ENCODE peak calls at places on chromosomes 7 and 10, in five cellular contexts. H, B, N, W and Z are unnamed samples.

GRCh38 chr7:106563466-106564150 is 97.3 kb downstream of the CCDC71L start:
- DNase-seq in H (no peak), B (peak; percentile 13), N (no peak), W (no peak), Z (no peak)

GRCh38 chr10:118340486-118340885 is 1.6 kb downstream of the FAM204A start:
- DNase-seq in H (no peak), B (no peak), N (no peak), W (no peak), Z (no peak)

GRCh38 chr10:23499317-23499716 is 60.4 kb downstream of the OTUD1 start:
- DNase-seq in H (no peak), B (no peak), N (no peak), W (no peak), Z (no peak)

GRCh38 chr7:153087498-153087897 is 327.9 kb downstream of the ACTR3B start:
- DNase-seq in H (no peak), B (no peak), N (no peak), W (no peak), Z (no peak)

GRCh38 chr7:28096713-28097112 is 83.9 kb downstream of the JAZF1 start:
- DNase-seq in H (no peak), B (no peak), N (no peak), W (peak; percentile 56), Z (peak; percentile 49)

GRCh38 chr10:4506087-4506486 is 319.9 kb upstream of the AKR1E2 start:
- DNase-seq in H (no peak), B (no peak), N (no peak), W (no peak), Z (no peak)

GRCh38 chr10:78436706-78437406 is 403.2 kb downstream of the RPS24 start:
- DNase-seq in H (no peak), B (no peak), N (peak; percentile 55), W (no peak), Z (no peak)

GRCh38 chr10:7902413-7902812 is 84.1 kb downstream of the TAF3 start:
- DNase-seq in H (no peak), B (no peak), N (no peak), W (no peak), Z (no peak)

GRCh38 chr7:1235501-1236131 is 2.9 kb downstream of the UNCX start:
- DNase-seq in H (peak; percentile 71), B (peak; percentile 23), N (no peak), W (no peak), Z (no peak)

GRCh38 chr10:43262043-43262901 is 4.6 kb downstream of the RASGEF1A start:
- DNase-seq in H (peak; percentile 54), B (no peak), N (no peak), W (peak; percentile 16), Z (no peak)

GRCh38 chr10:112904000-112904399 is 46.0 kb upstream of the TCF7L2 start:
- DNase-seq in H (no peak), B (peak; percentile 63), N (no peak), W (peak; percentile 51), Z (peak; percentile 89)

DNA sequence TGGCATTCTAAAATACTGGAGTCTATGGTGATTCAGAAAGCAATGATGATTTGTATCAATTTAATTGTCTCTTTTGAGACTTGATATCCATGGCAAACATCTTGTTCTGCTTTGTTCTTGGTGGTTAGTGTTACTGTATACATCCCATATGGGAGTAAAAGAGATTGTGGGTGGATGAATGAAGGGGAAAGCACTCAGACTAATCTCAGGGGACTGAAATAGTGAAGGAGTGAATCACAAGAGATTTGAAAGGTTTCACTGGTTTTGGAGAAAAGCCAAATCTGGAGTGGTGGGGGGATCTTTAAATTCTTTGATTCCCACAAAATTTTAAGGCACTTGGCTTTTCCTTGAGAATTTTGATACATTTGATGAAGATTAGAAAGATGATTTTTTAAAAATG is 369.4 kb downstream of the INHBA start:
- DNase-seq in H (no peak), B (no peak), N (no peak), W (no peak), Z (no peak)
- H3K27ac ChIP-seq in H (no peak overlapping the region), B (no peak overlapping the region), N (no peak overlapping the region), W (no peak overlapping the region), Z (no peak overlapping the region)

DNA sequence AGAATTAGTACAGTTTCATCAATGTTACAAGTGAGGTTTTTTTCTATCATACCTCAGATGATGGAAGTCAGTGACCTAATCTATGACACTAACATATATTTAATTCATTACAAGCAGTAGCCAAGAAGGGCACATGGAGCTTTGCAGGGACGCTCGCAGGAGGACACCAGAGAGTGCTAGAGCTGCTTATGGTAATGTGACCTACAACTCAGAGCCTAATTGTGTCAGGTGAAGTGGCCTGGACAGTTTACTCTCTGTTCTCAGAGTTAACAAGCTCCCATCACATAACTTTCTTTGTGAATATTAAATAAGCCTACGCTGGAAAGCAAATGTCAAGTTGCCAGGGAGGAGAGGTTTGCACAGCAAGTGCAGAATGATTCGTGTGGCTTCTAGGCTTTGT is 11.6 kb upstream of the CNNM2 start:
- DNase-seq in H (no peak), B (no peak), N (no peak), W (no peak), Z (no peak)
- H3K27ac ChIP-seq in H (no peak overlapping the region), B (no peak overlapping the region), N (no peak overlapping the region), W (no peak overlapping the region), Z (no peak overlapping the region)

DNA sequence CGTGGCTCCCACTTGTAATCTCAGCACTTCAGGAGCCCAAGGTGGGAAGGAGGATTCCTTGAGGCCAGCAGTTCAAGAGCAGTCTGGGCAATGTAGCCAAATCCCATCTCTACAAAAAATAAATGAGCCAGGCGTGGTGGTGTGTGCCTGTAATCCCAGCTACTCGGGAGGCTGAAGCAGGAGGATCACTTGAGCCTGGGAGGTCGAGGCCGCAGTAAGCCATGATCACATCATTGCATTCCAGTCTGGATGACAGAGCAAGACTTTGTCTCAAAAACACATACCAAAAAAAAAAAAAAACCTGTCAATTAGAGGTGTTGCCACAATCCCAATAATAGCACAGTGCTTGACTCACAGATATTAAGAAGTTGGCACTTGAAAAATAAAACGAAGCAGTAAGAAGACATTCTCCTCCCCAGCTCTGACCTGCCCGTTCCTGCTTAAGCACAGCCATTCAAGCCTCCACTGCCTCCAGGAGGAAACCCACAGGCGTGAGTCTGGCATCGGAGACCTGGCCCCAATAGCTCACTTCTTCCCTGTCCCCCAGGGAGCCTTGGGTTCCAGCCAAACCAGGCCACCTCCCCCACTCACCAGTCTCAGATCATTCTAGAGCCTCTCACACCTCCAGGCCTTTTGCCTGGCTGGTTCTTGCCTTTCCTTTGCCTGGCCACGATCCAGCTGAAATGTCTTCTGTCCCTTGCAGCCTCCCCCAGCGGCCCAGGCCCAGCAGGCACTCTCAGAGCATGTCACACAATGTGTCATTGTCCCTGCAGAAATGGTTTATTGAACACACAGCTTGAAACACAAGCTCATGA is 45.3 kb upstream of the GTF2I start:
- DNase-seq in H (peak; percentile 77), B (peak; percentile 86), N (no peak), W (no peak), Z (no peak)
- H3K27ac ChIP-seq in H (peak overlapping the region; percentile 46), B (peak overlapping the region; percentile 1), N (no peak overlapping the region), W (no peak overlapping the region), Z (no peak overlapping the region)

GRCh38 chr10:103651783-103652476 is 158.4 kb downstream of the NEURL1 start:
- DNase-seq in H (no peak), B (no peak), N (peak; percentile 94), W (peak; percentile 88), Z (peak; percentile 90)
- H3K27ac ChIP-seq in H (no peak overlapping the region), B (no peak overlapping the region), N (peak overlapping the region; percentile 72), W (peak overlapping the region; percentile 85), Z (peak overlapping the region; percentile 81)